ENCODE peak calls at places on chromosomes 7 and 10, in eight cellular contexts. N is AG04450; A is foreskin keratinocyte; O is dorsolateral prefrontal cortex; K is A549; F is heart left ventricle; G is CD8-positive, alpha-beta T cell; Z is lower lobe of right lung. D is an unnamed sample.

GRCh38 chr7:7946486-7946885 is 22.1 kb upstream of the GLCCI1 start:
- DNase-seq in N (no peak), A (peak), O (no peak), K (no peak), F (no peak), G (no peak), Z (no peak), D (no peak)

GRCh38 chr10:20535846-20536245 is 361.3 kb downstream of the NEBL start:
- DNase-seq in N (no peak), A (no peak), O (no peak), K (no peak), F (no peak), G (no peak), Z (no peak), D (no peak)

GRCh38 chr10:27153855-27154198 is 357 bp downstream of the YME1L1 start:
- DNase-seq in N (no peak), A (no peak), O (peak), K (peak), F (peak), G (no peak), Z (no peak), D (no peak)

GRCh38 chr7:146565872-146566271 is 449.3 kb downstream of the CNTNAP2 start:
- DNase-seq in N (no peak), A (no peak), O (no peak), K (no peak), F (no peak), G (no peak), Z (no peak), D (no peak)

GRCh38 chr10:132227851-132228390 is 41.2 kb downstream of the DPYSL4 start:
- DNase-seq in N (no peak), A (no peak), O (no peak), K (no peak), F (no peak), G (no peak), Z (no peak), D (no peak)

GRCh38 chr10:86217386-86218080 is 149.1 kb downstream of the GRID1 start:
- DNase-seq in N (no peak), A (no peak), O (no peak), K (no peak), F (no peak), G (no peak), Z (no peak), D (peak)

GRCh38 chr10:123147635-123148413 is at the start of gene HMX2:
- DNase-seq in N (no peak), A (no peak), O (no peak), K (no peak), F (no peak), G (no peak), Z (no peak), D (no peak)

GRCh38 chr10:124625831-124626238 is 118.3 kb downstream of the FAM53B start:
- DNase-seq in N (no peak), A (no peak), O (no peak), K (no peak), F (no peak), G (no peak), Z (no peak), D (no peak)

GRCh38 chr7:122311719-122312118 is 7.2 kb upstream of the FEZF1 start:
- DNase-seq in N (no peak), A (no peak), O (no peak), K (no peak), F (no peak), G (no peak), Z (no peak), D (no peak)

GRCh38 chr7:65390588-65390987 is 16.9 kb downstream of the ZNF92 start:
- DNase-seq in N (no peak), A (no peak), O (no peak), K (no peak), F (no peak), G (no peak), Z (no peak), D (no peak)

GRCh38 chr7:100580466-100581283 is 5.3 kb downstream of the LRCH4 start:
- DNase-seq in N (no peak), A (no peak), O (no peak), K (no peak), F (no peak), G (no peak), Z (peak), D (no peak)

GRCh38 chr10:118687472-118687871 is 67.3 kb downstream of the CACUL1 start:
- DNase-seq in N (no peak), A (no peak), O (no peak), K (no peak), F (no peak), G (no peak), Z (no peak), D (no peak)

GRCh38 chr10:98560585-98560984 is 113.8 kb upstream of the HPS1 start:
- DNase-seq in N (no peak), A (no peak), O (no peak), K (no peak), F (no peak), G (no peak), Z (no peak), D (no peak)

GRCh38 chr7:25949672-25950487 is 202.1 kb upstream of the NFE2L3 start:
- DNase-seq in N (no peak), A (no peak), O (no peak), K (no peak), F (no peak), G (no peak), Z (no peak), D (no peak)

GRCh38 chr10:10609379-10609955 is 408.2 kb upstream of the CELF2 start:
- DNase-seq in N (no peak), A (peak), O (peak), K (no peak), F (no peak), G (no peak), Z (no peak), D (no peak)

GRCh38 chr7:156012412-156012811 is 200.1 kb upstream of the SHH start:
- DNase-seq in N (no peak), A (no peak), O (no peak), K (no peak), F (no peak), G (no peak), Z (no peak), D (no peak)

GRCh38 chr7:4799508-4800268 is 24.3 kb downstream of the AP5Z1 start:
- DNase-seq in N (no peak), A (peak), O (no peak), K (no peak), F (peak), G (no peak), Z (peak), D (no peak)

GRCh38 chr10:69088801-69089501 is 1.0 kb downstream of the SRGN start:
- DNase-seq in N (no peak), A (no peak), O (no peak), K (peak), F (no peak), G (no peak), Z (no peak), D (no peak)

GRCh38 chr7:19587291-19587690 is 121.5 kb downstream of the POLR1F start:
- DNase-seq in N (no peak), A (no peak), O (no peak), K (peak), F (no peak), G (no peak), Z (no peak), D (no peak)

GRCh38 chr10:49279015-49279880 is 19.7 kb upstream of the C10orf71 start:
- DNase-seq in N (no peak), A (no peak), O (no peak), K (no peak), F (no peak), G (no peak), Z (no peak), D (no peak)

GRCh38 chr7:150428671-150429451 is 21.6 kb upstream of the GIMAP8 start:
- DNase-seq in N (peak), A (no peak), O (peak), K (peak), F (peak), G (peak), Z (no peak), D (no peak)

GRCh38 chr7:909358-910329 is 33.3 kb downstream of the GET4 start:
- DNase-seq in N (no peak), A (no peak), O (peak), K (peak), F (peak), G (peak), Z (peak), D (no peak)

GRCh38 chr7:13016633-13017324 is 329.3 kb downstream of the ARL4A start:
- DNase-seq in N (no peak), A (peak), O (no peak), K (peak), F (no peak), G (no peak), Z (no peak), D (no peak)

GRCh38 chr7:44977304-44977858 is 1.4 kb downstream of the MYO1G start:
- DNase-seq in N (no peak), A (no peak), O (no peak), K (no peak), F (no peak), G (peak), Z (no peak), D (no peak)

GRCh38 chr7:48841750-48842149 is 82.6 kb upstream of the CDC14C start:
- DNase-seq in N (no peak), A (no peak), O (no peak), K (no peak), F (no peak), G (no peak), Z (no peak), D (no peak)

GRCh38 chr7:66138994-66139752 is 24.5 kb downstream of the CRCP start:
- DNase-seq in N (no peak), A (no peak), O (no peak), K (no peak), F (no peak), G (no peak), Z (no peak), D (no peak)

GRCh38 chr10:47033541-47034270 is 122.5 kb downstream of the PTPN20 start:
- DNase-seq in N (no peak), A (no peak), O (no peak), K (no peak), F (no peak), G (no peak), Z (no peak), D (no peak)

GRCh38 chr10:16996530-16996964 is 133.1 kb downstream of the CUBN start:
- DNase-seq in N (no peak), A (no peak), O (no peak), K (no peak), F (no peak), G (no peak), Z (no peak), D (no peak)

GRCh38 chr7:38318803-38319416 is 45.5 kb upstream of the TARP start:
- DNase-seq in N (peak), A (peak), O (peak), K (peak), F (peak), G (no peak), Z (no peak), D (no peak)

GRCh38 chr10:3986407-3987141 is 201.6 kb upstream of the KLF6 start:
- DNase-seq in N (no peak), A (no peak), O (no peak), K (no peak), F (no peak), G (no peak), Z (no peak), D (no peak)

GRCh38 chr7:70738080-70738479 is 393.9 kb upstream of the GALNT17 start:
- DNase-seq in N (no peak), A (peak), O (no peak), K (peak), F (no peak), G (no peak), Z (no peak), D (no peak)

GRCh38 chr10:122140477-122140902 is 130.6 kb upstream of the BTBD16 start:
- DNase-seq in N (no peak), A (peak), O (no peak), K (peak), F (no peak), G (no peak), Z (no peak), D (no peak)

GRCh38 chr7:98130959-98131358 is 24.3 kb downstream of the LMTK2 start:
- DNase-seq in N (no peak), A (no peak), O (no peak), K (no peak), F (no peak), G (no peak), Z (no peak), D (no peak)
- H3K27ac ChIP-seq in N (no peak), A (no peak), O (no peak), K (peak), F (no peak), G (no peak), Z (peak), D (no peak)

DNA sequence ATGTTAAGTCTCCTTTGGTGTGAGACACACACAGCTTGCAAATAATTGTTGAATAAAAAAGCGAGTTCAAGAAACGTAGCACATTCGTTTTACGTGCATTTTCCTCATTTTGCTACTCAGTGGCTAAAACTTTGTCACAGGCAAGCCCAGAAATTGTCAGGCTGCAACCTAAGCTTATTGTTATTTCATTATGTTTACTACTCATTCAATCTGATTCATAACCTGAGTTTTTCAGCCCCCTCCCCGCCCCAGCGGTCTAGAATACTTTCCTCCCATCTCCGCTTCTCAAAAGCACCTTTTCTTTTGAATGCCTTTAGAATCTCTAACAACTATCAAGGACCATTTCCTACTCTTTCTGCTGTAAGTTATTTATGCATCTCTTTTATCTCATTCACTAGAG is 1.1 kb downstream of the FAM133B start:
- DNase-seq in N (no peak), A (no peak), O (no peak), K (no peak), F (no peak), G (no peak), Z (no peak), D (no peak)
- H3K27ac ChIP-seq in N (no peak), A (peak), O (no peak), K (peak), F (peak), G (peak), Z (no peak), D (peak)

GRCh38 chr7:36032362-36032818 is 120.7 kb upstream of the EEPD1 start:
- DNase-seq in N (no peak), A (peak), O (peak), K (peak), F (no peak), G (no peak), Z (no peak), D (no peak)
- H3K27ac ChIP-seq in N (no peak), A (no peak), O (no peak), K (peak), F (no peak), G (no peak), Z (no peak), D (no peak)

DNA sequence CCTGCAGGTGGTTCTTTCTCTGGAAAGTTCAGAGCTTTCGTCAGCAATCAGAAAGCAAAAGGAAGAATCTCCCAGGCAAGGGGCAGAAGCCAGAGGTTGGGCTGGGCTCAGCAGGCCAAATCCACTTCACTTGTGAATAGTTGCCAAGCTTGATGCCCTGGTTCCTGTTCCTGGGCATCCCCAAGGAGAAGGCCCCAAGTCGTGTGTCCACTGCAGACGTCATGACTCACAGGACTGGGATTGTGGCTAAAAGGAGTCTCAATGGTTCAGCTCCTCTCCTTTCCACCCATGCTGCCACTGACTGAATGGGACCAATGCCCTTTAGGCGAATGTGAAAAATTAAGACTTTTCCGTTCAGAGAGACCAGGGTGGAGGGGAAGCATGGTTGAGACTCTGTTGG is 38.6 kb upstream of the TRIM8 start:
- DNase-seq in N (no peak), A (no peak), O (no peak), K (no peak), F (no peak), G (no peak), Z (no peak), D (no peak)
- H3K27ac ChIP-seq in N (no peak), A (no peak), O (no peak), K (peak), F (no peak), G (no peak), Z (no peak), D (no peak)

D was measured in caudate nucleus.